ENCODE peak calls at places on chromosome 4, in five cellular contexts. V, F, Z, P and X are unnamed samples.

GRCh38 chr4:113146876-113147358 is 97.5 kb downstream of the ANK2 start:
- DNase-seq in V (no peak), F (no peak), Z (no peak), P (no peak), X (no peak)

GRCh38 chr4:41013746-41014145 is 200.6 kb downstream of the APBB2 start:
- DNase-seq in V (no peak), F (no peak), Z (no peak), P (no peak), X (no peak)

GRCh38 chr4:39323836-39324235 is 42.3 kb downstream of the RFC1 start:
- DNase-seq in V (no peak), F (no peak), Z (no peak), P (no peak), X (no peak)

GRCh38 chr4:94305468-94306225 is 37.0 kb downstream of the HPGDS start:
- DNase-seq in V (no peak), F (no peak), Z (no peak), P (no peak), X (no peak)

GRCh38 chr4:185534850-185535761 is at the start of gene PDLIM3:
- DNase-seq in V (peak), F (peak), Z (peak), P (no peak), X (no peak)

GRCh38 chr4:88002786-88003185 is 4.6 kb upstream of the PKD2 start:
- DNase-seq in V (no peak), F (peak), Z (no peak), P (no peak), X (no peak)

GRCh38 chr4:95165926-95166524 is 382.7 kb downstream of the UNC5C start:
- DNase-seq in V (no peak), F (peak), Z (no peak), P (peak), X (peak)

GRCh38 chr4:165464813-165465381 is 86.1 kb downstream of the CPE start:
- DNase-seq in V (no peak), F (peak), Z (no peak), P (peak), X (peak)

GRCh38 chr4:8329560-8329858 is 60.0 kb downstream of the HTRA3 start:
- DNase-seq in V (no peak), F (no peak), Z (no peak), P (no peak), X (no peak)

GRCh38 chr4:181261279-181261678 is 981.9 kb upstream of the TENM3 start:
- DNase-seq in V (no peak), F (peak), Z (no peak), P (no peak), X (no peak)

GRCh38 chr4:170887396-170887795 is 797.6 kb upstream of the AADAT start:
- DNase-seq in V (no peak), F (no peak), Z (no peak), P (no peak), X (no peak)